ENCODE peak calls at places on chromosome 21, in six cellular contexts. T is stimulated activated CD8-positive, alpha-beta memory T cell treated with anti-CD3 and anti-CD28 coated beads, Interleukin-15, amount 100 ng/mL, for 24 hours; H is Right ventricle myocardium inferior; K is epithelial cell of esophagus; L is NCI-H748 treated with DMSO at 0.1 percent for 48 hours; S is A549. C is an unnamed sample.

GRCh38 chr21:39175154-39175553 is 8.1 kb downstream of the PSMG1 start:
- DNase-seq in H (no peak), L (no peak), S (peak; percentile 13), T (no peak), K (peak; percentile 31), C (peak; percentile 58)

GRCh38 chr21:28111151-28111619 is 881.5 kb downstream of the LTN1 start:
- DNase-seq in H (no peak), T (no peak), K (no peak), S (no peak), L (no peak), C (peak; percentile 98)

GRCh38 chr21:32819702-32820101 is 48.1 kb upstream of the PAXBP1 start:
- DNase-seq in S (no peak), K (peak; percentile 11), H (no peak), T (no peak), L (no peak), C (peak; percentile 45)

GRCh38 chr21:34129039-34129891 is 55.9 kb downstream of the MRPS6 start:
- DNase-seq in H (no peak), L (no peak), K (peak; percentile 64), S (no peak), T (no peak), C (peak; percentile 94)

GRCh38 chr21:37032877-37033471 is 26.5 kb downstream of the RIPPLY3 start:
- DNase-seq in S (peak; percentile 30), T (no peak), H (no peak), L (no peak), K (peak; percentile 80), C (peak; percentile 59)

GRCh38 chr21:46621457-46622182 is 13.9 kb upstream of the PRMT2 start:
- DNase-seq in T (no peak), S (no peak), L (no peak), H (no peak), K (no peak), C (no peak)

GRCh38 chr21:16046625-16047340 is 317.0 kb downstream of the USP25 start:
- DNase-seq in L (no peak), S (no peak), H (no peak), T (no peak), K (peak; percentile 57), C (peak; percentile 39)

GRCh38 chr21:38386967-38387366 is 111.3 kb downstream of the ERG start:
- DNase-seq in T (no peak), K (peak; percentile 24), L (no peak), S (no peak), H (no peak), C (no peak)

GRCh38 chr21:39077816-39078215 is 105.4 kb downstream of the PSMG1 start:
- DNase-seq in T (no peak), H (no peak), L (no peak), K (no peak), S (no peak), C (peak; percentile 76)

GRCh38 chr21:44078411-44078981 is 28.7 kb upstream of the PWP2 start:
- DNase-seq in L (no peak), H (no peak), S (no peak), T (no peak), K (no peak), C (no peak)

GRCh38 chr21:41167348-41168342 is at the start of gene BACE2:
- DNase-seq in K (peak; percentile 88), H (peak; percentile 90), S (peak; percentile 72), L (peak; percentile 18), T (no peak), C (peak; percentile 42)

GRCh38 chr21:17742940-17743592 is 76.1 kb downstream of the C21orf91 start:
- DNase-seq in K (no peak), S (no peak), H (no peak), L (no peak), T (no peak), C (no peak)

GRCh38 chr21:37430184-37430821 is 63.7 kb downstream of the DYRK1A start:
- DNase-seq in S (no peak), H (no peak), K (peak; percentile 81), L (no peak), T (no peak), C (no peak)

GRCh38 chr21:37877171-37877570 is 39.1 kb downstream of the KCNJ6 start:
- DNase-seq in S (no peak), K (no peak), H (no peak), L (no peak), T (no peak), C (peak; percentile 82)

GRCh38 chr21:38272215-38272614 is 15.4 kb downstream of the KCNJ15 start:
- DNase-seq in K (peak; percentile 56), S (no peak), H (no peak), T (no peak), L (no peak), C (no peak)

GRCh38 chr21:45073301-45074047 is 906 bp upstream of the ADARB1 start:
- DNase-seq in S (peak; percentile 39), L (peak; percentile 7), H (no peak), K (peak; percentile 64), T (no peak), C (peak; percentile 61)

GRCh38 chr21:44883250-44883649 is 9.8 kb upstream of the PTTG1IP start:
- DNase-seq in S (no peak), T (no peak), L (no peak), K (no peak), H (no peak), C (no peak)

GRCh38 chr21:25373126-25374082 is 233.9 kb downstream of the MRPL39 start:
- DNase-seq in S (no peak), K (no peak), H (no peak), L (no peak), T (no peak), C (no peak)

GRCh38 chr21:42309753-42310213 is 5.4 kb downstream of the TFF3 start:
- DNase-seq in S (peak; percentile 11), K (peak; percentile 40), H (no peak), L (peak; percentile 52), T (peak; percentile 56), C (peak; percentile 8)

GRCh38 chr21:42614811-42615342 is 38.5 kb upstream of the PDE9A start:
- DNase-seq in T (no peak), S (peak; percentile 50), L (no peak), H (no peak), K (peak; percentile 96), C (peak; percentile 20)

GRCh38 chr21:27532081-27532480 is 565.2 kb upstream of the ADAMTS5 start:
- DNase-seq in L (no peak), T (no peak), H (no peak), S (peak; percentile 0), K (peak; percentile 56), C (peak; percentile 54)

GRCh38 chr21:33801424-33802405 is 113.9 kb downstream of the ATP5PO start:
- DNase-seq in H (no peak), T (no peak), K (peak; percentile 99), S (peak; percentile 71), L (peak; percentile 80), C (peak; percentile 77)

GRCh38 chr21:38505654-38506523 is 7.6 kb upstream of the ERG start:
- DNase-seq in K (peak; percentile 81), S (peak; percentile 56), L (peak; percentile 79), H (no peak), T (no peak), C (peak; percentile 74)

GRCh38 chr21:38165466-38166213 is 91.2 kb upstream of the KCNJ15 start:
- DNase-seq in H (no peak), T (no peak), S (no peak), K (no peak), L (no peak), C (peak; percentile 75)

GRCh38 chr21:41166947-41167346 is 1.0 kb upstream of the BACE2 start:
- DNase-seq in H (no peak), S (no peak), K (no peak), T (no peak), L (no peak), C (no peak)

GRCh38 chr21:17602874-17603273 is 9.8 kb downstream of the BTG3 start:
- DNase-seq in S (no peak), H (no peak), K (no peak), L (no peak), T (no peak), C (peak; percentile 68)

GRCh38 chr21:16751705-16752104 is 761.1 kb upstream of the CXADR start:
- DNase-seq in S (no peak), L (no peak), H (no peak), K (peak; percentile 5), T (no peak), C (no peak)

GRCh38 chr21:46064870-46065214 is 33.1 kb upstream of the COL6A2 start:
- DNase-seq in H (no peak), S (no peak), L (no peak), K (no peak), T (no peak), C (no peak)

GRCh38 chr21:17003221-17003620 is 509.6 kb upstream of the CXADR start:
- DNase-seq in K (peak; percentile 33), L (no peak), S (peak; percentile 18), T (no peak), H (no peak), C (peak; percentile 17)

GRCh38 chr21:27047331-27048314 is 80.7 kb upstream of the ADAMTS5 start:
- DNase-seq in L (no peak), S (no peak), K (peak; percentile 75), T (no peak), H (no peak), C (peak; percentile 74)

GRCh38 chr21:16116067-16116466 is 386.3 kb downstream of the USP25 start:
- DNase-seq in S (no peak), L (no peak), H (no peak), T (no peak), K (no peak), C (no peak)

GRCh38 chr21:42002421-42002958 is 7.7 kb downstream of the ZBTB21 start:
- DNase-seq in L (no peak), H (no peak), K (peak; percentile 70), T (no peak), S (peak; percentile 16), C (peak; percentile 88)

GRCh38 chr21:28257276-28257675 is 735.4 kb downstream of the LTN1 start:
- DNase-seq in H (no peak), S (no peak), L (no peak), T (no peak), K (no peak), C (peak; percentile 77)

GRCh38 chr21:45981641-45982255 is at the start of gene COL6A1:
- DNase-seq in T (no peak), H (peak; percentile 86), K (no peak), S (no peak), L (no peak), C (peak; percentile 82)

GRCh38 chr21:42536601-42537000 is 22.9 kb downstream of the SLC37A1 start:
- DNase-seq in T (no peak), S (no peak), H (no peak), K (no peak), L (no peak), C (no peak)

GRCh38 chr21:42760977-42761751 is 107.7 kb downstream of the PDE9A start:
- DNase-seq in H (no peak), L (no peak), T (no peak), S (no peak), K (no peak), C (no peak)

GRCh38 chr21:36381841-36382589 is 3.2 kb upstream of the CHAF1B start:
- DNase-seq in H (no peak), S (no peak), T (no peak), K (peak; percentile 22), L (no peak), C (no peak)

GRCh38 chr21:45246014-45246413 is 41.7 kb downstream of the POFUT2 start:
- DNase-seq in S (no peak), H (no peak), T (no peak), K (no peak), L (no peak), C (no peak)